ENCODE peak calls at places on chromosomes 2 and 18, in five cellular contexts. Z is astrocyte of the spinal cord; E is stimulated activated CD8-positive, alpha-beta memory T cell treated with anti-CD3 and anti-CD28 coated beads, Interleukin-4, amount 100 ng/mL, for 1 hour; B is GM23338; Q is LHCN-M2. T is an unnamed sample.

GRCh38 chr2:165155152-165155551 is 48.7 kb downstream of the SCN3A start:
- DNase-seq in B (no peak), E (no peak), Q (no peak), Z (no peak), T (no peak)

GRCh38 chr2:18924905-18925691 is 335.7 kb upstream of the NT5C1B start:
- DNase-seq in B (no peak), Z (peak; percentile 79), E (no peak), Q (peak; percentile 92), T (no peak)

GRCh38 chr2:46187112-46187618 is 110.0 kb upstream of the EPAS1 start:
- DNase-seq in B (no peak), Q (peak; percentile 89), E (no peak), Z (peak; percentile 51), T (no peak)

GRCh38 chr2:138621139-138621538 is 119.6 kb downstream of the SPOPL start:
- DNase-seq in E (no peak), Z (no peak), Q (no peak), B (no peak), T (no peak)

GRCh38 chr18:11260963-11261441 is 111.6 kb upstream of the PIEZO2 start:
- DNase-seq in Z (peak; percentile 52), E (no peak), B (peak; percentile 57), Q (no peak), T (no peak)

GRCh38 chr2:29749041-29749440 is 172.3 kb downstream of the ALK start:
- DNase-seq in Q (peak; percentile 18), Z (peak; percentile 37), B (no peak), E (no peak), T (no peak)

GRCh38 chr2:195304310-195304709 is 352.7 kb upstream of the SLC39A10 start:
- DNase-seq in Z (peak; percentile 21), B (peak; percentile 76), E (no peak), Q (peak; percentile 52), T (peak; percentile 56)

GRCh38 chr18:22311301-22311700 is 106.4 kb downstream of the CTAGE1 start:
- DNase-seq in E (no peak), B (no peak), Q (no peak), Z (peak; percentile 67), T (no peak)

GRCh38 chr2:66494708-66495107 is 59.8 kb downstream of the MEIS1 start:
- DNase-seq in B (no peak), Q (peak; percentile 9), Z (peak; percentile 70), E (no peak), T (no peak)